ENCODE peak calls at places on chromosomes 7 and 10, in four cellular contexts. L is IMR-90, K is mesendoderm, U is H1. E is an unnamed sample.

GRCh38 chr10:57785068-57785467 is 482.6 kb downstream of the IPMK start:
- DNase-seq in K (no peak), U (no peak), L (no peak), E (no peak)

GRCh38 chr7:248732-249435 is 41.1 kb upstream of the FOXL3 start:
- DNase-seq in L (no peak), K (no peak), U (no peak), E (no peak)

GRCh38 chr7:141700848-141701371 is 1.1 kb downstream of the DENND11 start:
- DNase-seq in L (no peak), U (no peak), K (peak), E (peak)

GRCh38 chr7:30831936-30832335 is 60.7 kb downstream of the MINDY4 start:
- DNase-seq in L (no peak), U (no peak), K (no peak), E (no peak)

GRCh38 chr10:47374611-47375536 is 9.2 kb downstream of the ZNF488 start:
- DNase-seq in L (peak), K (no peak), U (no peak), E (no peak)

GRCh38 chr10:1202343-1202742 is 146.2 kb downstream of the WDR37 start:
- DNase-seq in L (no peak), U (no peak), K (no peak), E (no peak)

GRCh38 chr7:96548664-96549063 is 161.0 kb downstream of the SEM1 start:
- DNase-seq in L (no peak), U (no peak), K (no peak), E (no peak)

GRCh38 chr7:152735443-152736004 is 24.0 kb upstream of the ACTR3B start:
- DNase-seq in K (no peak), L (peak), U (no peak), E (no peak)

GRCh38 chr7:144720139-144720538 is 115.7 kb downstream of the TPK1 start:
- DNase-seq in K (peak), L (no peak), U (no peak), E (no peak)

GRCh38 chr10:103936022-103936421 is 18.0 kb upstream of the STN1 start:
- DNase-seq in L (no peak), U (no peak), K (no peak), E (no peak)

GRCh38 chr7:138067774-138068173 is 8.5 kb upstream of the AKR1D1 start:
- DNase-seq in U (no peak), K (no peak), L (no peak), E (no peak)

GRCh38 chr7:38398725-38399321 is 125.4 kb upstream of the TARP start:
- DNase-seq in L (peak), K (peak), U (no peak), E (peak)

GRCh38 chr10:71094712-71095390 is 117.5 kb upstream of the UNC5B start:
- DNase-seq in L (no peak), K (no peak), U (no peak), E (no peak)

GRCh38 chr7:102193806-102194205 is 92.9 kb upstream of the SH2B2 start:
- DNase-seq in L (peak), K (no peak), U (no peak), E (peak)

GRCh38 chr10:131647789-131648188 is 253.0 kb upstream of the PPP2R2D start:
- DNase-seq in K (no peak), L (no peak), U (no peak), E (no peak)

GRCh38 chr7:140506788-140507464 is 27.6 kb upstream of the MKRN1 start:
- DNase-seq in K (peak), U (peak), L (peak), E (peak)

GRCh38 chr7:272108-272615 is 17.8 kb upstream of the FOXL3 start:
- DNase-seq in K (no peak), L (no peak), U (no peak), E (no peak)

GRCh38 chr10:88286030-88286429 is 297.1 kb downstream of the RNLS start:
- DNase-seq in L (no peak), U (no peak), K (no peak), E (no peak)

GRCh38 chr7:16465469-16466086 is at the start of gene SOSTDC1:
- DNase-seq in U (peak), K (peak), L (no peak), E (no peak)

GRCh38 chr7:44729949-44730590 is 18.6 kb upstream of the ZMIZ2 start:
- DNase-seq in U (no peak), L (no peak), K (no peak), E (no peak)

GRCh38 chr7:131927770-131928169 is 371.3 kb upstream of the PODXL start:
- DNase-seq in K (no peak), U (no peak), L (no peak), E (no peak)

GRCh38 chr10:86945361-86946214 is 11.8 kb downstream of the MMRN2 start:
- DNase-seq in U (peak), L (no peak), K (peak), E (no peak)

GRCh38 chr10:111707066-111707465 is 476.5 kb downstream of the GPAM start:
- DNase-seq in K (no peak), U (no peak), L (no peak), E (no peak)

GRCh38 chr7:155644971-155645509 is 579 bp downstream of the RBM33 start:
- DNase-seq in L (no peak), K (peak), U (no peak), E (peak)
- H2BK15ac ChIP-seq in L (no peak), K (no peak), U (no peak), E (peak)

GRCh38 chr10:6145414-6145978 is 56.7 kb downstream of the RBM17 start:
- DNase-seq in U (no peak), K (peak), L (no peak), E (no peak)
- H2BK15ac ChIP-seq in U (no peak), K (no peak), L (no peak), E (peak)

GRCh38 chr7:23473848-23474097 is 3.5 kb upstream of the IGF2BP3 start:
- DNase-seq in K (peak), U (no peak), L (no peak), E (no peak)
- H2BK15ac ChIP-seq in K (no peak), U (no peak), L (peak), E (peak)

DNA sequence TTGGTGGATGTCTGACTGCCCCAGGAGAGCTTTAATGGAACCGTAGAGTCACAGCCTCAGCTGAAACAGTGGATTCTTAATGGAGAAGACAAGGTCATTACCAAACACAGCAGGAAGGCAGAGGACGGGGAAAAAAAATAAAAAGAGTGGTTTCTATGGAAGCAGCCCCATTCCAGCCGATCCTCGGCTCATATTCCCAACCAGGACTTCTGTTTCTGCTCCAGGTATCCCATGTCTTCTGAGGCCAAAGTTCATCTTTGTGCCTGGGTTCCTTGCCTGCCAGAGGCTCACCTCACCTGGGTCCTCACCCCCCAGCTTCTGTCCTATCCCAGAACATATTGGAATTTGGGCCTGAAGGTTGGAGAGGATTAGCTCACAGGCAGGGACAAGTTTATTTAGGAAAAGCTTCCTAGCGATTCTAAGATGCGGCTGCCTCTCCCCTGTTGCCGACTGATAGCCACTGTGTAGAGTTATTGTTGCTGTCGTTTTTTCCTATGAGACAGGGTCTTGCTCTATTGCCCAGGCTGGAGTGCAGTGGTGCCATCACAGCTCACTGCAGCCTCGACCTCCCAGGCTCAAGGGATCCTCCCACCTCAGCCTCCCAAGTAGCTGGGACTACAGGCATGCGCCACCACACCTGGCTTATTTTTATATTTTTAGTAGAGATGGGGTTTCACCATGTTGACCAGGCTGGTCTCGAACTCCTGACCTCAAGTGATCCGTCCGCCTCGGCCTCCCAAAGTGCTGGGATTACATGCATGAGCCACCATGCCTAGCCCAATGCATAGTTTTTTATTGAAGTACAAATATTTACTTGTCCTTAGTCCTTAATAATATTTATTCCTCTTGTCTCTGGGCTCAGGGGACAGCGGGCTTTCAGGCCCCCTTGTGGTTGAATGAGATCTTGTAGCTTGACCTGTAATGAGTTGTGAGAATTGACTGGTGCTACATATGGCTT is 15.4 kb downstream of the CCL26 start:
- DNase-seq in K (peak), L (peak), U (no peak), E (peak)
- H2BK15ac ChIP-seq in K (no peak), L (no peak), U (no peak), E (no peak)

GRCh38 chr7:77537136-77537594 is at the start of gene PTPN12:
- DNase-seq in K (peak), L (no peak), U (no peak), E (no peak)
- H2BK15ac ChIP-seq in K (no peak), L (peak), U (peak), E (peak)

GRCh38 chr10:99799613-99800012 is 17.2 kb downstream of the ABCC2 start:
- DNase-seq in K (peak), L (no peak), U (no peak), E (no peak)
- H2BK15ac ChIP-seq in K (no peak), L (no peak), U (no peak), E (no peak)

GRCh38 chr10:25675204-25675603 is 258.8 kb upstream of the MYO3A start:
- DNase-seq in L (no peak), U (no peak), K (no peak), E (no peak)
- H2BK15ac ChIP-seq in L (no peak), U (no peak), K (no peak), E (no peak)

DNA sequence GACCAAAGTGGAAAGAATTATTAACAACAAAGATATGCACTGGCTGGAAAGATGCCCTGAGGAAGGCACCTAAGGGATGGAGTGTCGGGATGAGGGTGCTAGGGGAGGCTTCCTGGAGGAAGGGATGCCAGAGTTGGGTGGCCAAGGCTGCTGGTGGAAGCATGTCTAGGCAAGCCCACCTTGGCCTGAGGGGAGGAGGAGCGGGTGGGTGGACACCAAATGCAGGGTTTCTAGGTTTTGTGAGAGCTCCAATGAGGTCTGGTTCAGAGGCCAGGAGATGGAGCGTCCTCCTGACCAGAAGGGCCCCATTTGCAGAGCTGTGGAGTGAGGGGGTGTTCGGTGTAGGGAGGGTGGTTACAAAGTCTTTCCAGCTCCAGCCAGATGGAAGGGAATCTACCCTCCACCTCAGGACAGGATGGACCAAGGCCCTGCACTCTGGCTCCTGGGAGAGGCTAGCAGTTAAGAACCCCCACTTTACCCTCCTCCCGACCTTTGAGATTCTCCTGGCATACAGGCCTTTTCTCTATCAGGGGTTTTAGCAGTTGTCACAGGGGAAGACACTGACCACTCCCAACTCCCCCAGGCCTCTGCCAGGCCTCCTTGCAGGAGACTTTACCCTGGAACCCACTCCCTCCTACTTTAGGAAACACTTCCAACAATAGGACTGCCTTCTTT is 3.0 kb upstream of the DDIT4 start:
- DNase-seq in U (no peak), L (no peak), K (no peak), E (no peak)
- H2BK15ac ChIP-seq in U (no peak), L (peak), K (peak), E (peak)

GRCh38 chr7:100166317-100166940 is 2.0 kb downstream of the GAL3ST4 start:
- DNase-seq in K (no peak), L (no peak), U (no peak), E (no peak)
- H2BK15ac ChIP-seq in K (no peak), L (no peak), U (peak), E (no peak)

GRCh38 chr7:151005566-151005965 is 14.7 kb downstream of the NOS3 start:
- DNase-seq in U (no peak), L (no peak), K (no peak), E (no peak)

GRCh38 chr7:151008511-151009323 is 15.6 kb downstream of the ATG9B start:
- DNase-seq in U (peak), K (peak), L (no peak), E (no peak)

GRCh38 chr7:151008143-151008510 is 16.2 kb downstream of the ATG9B start:
- DNase-seq in L (no peak), U (no peak), K (peak), E (peak)

GRCh38 chr7:151006590-151007300 is 15.9 kb downstream of the NOS3 start:
- DNase-seq in L (no peak), U (no peak), K (no peak), E (no peak)

DNA sequence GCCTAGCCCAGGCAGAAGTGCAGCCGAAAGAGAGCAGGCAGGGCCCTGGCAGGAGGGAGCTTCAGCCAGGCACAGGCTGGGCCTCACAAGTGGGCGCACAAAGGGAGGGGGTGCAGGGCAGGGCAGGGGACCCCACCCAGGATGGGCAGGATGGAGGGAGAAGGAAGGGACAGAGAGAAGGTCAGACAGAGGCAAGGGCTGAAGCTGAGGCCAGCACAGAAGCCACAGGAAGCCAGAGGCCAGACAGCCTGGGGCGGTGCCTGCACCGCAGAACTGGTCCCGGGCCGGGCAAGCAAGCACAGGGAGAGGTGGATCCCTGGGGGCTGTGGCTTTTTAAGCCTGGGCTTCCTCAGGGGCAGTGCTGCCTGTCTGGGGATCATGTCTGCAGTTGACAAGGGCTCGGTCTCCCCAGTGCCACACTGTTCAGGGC is 16.7 kb downstream of the NOS3 start:
- DNase-seq in L (no peak), U (no peak), K (no peak), E (no peak)
- H2BK15ac ChIP-seq in L (no peak), U (no peak), K (no peak), E (peak)